ENCODE peak calls at places on chromosomes 6 and 20, in four cellular contexts. O is breast epithelium, L is mesendoderm, Z is IMR-90. Q is an unnamed sample.

GRCh38 chr6:84441456-84441855 is 214.0 kb upstream of the CEP162 start:
- DNase-seq in O (no peak), L (no peak), Z (no peak), Q (no peak)

GRCh38 chr6:40586800-40587201 is 363 bp downstream of the LRFN2 start:
- DNase-seq in L (no peak), O (no peak), Z (no peak), Q (no peak)

GRCh38 chr20:23152308-23152892 is 66.3 kb upstream of the CD93 start:
- DNase-seq in Z (peak; percentile 88), O (no peak), L (no peak), Q (peak; percentile 95)

GRCh38 chr6:22247916-22248482 is 48.8 kb downstream of the PRL start:
- DNase-seq in L (no peak), Z (no peak), O (no peak), Q (no peak)

GRCh38 chr6:152375200-152375599 is 262.0 kb downstream of the SYNE1 start:
- DNase-seq in Z (no peak), O (no peak), L (no peak), Q (no peak)

GRCh38 chr6:70413114-70413828 is at the start of gene FAM135A:
- DNase-seq in O (peak; percentile 97), L (peak; percentile 100), Z (peak; percentile 96), Q (peak; percentile 97)

GRCh38 chr6:108961077-108961476 is 112.9 kb downstream of the ARMC2 start:
- DNase-seq in O (no peak), Z (no peak), L (no peak), Q (no peak)

GRCh38 chr6:166444446-166444845 is 61.7 kb upstream of the MPC1 start:
- DNase-seq in L (no peak), O (no peak), Z (no peak), Q (no peak)

GRCh38 chr6:8707956-8708772 is 272.8 kb upstream of the SLC35B3 start:
- DNase-seq in O (peak; percentile 52), Z (no peak), L (peak; percentile 52), Q (no peak)

GRCh38 chr6:75402296-75402695 is 91.3 kb downstream of the FILIP1 start:
- DNase-seq in O (no peak), L (no peak), Z (peak; percentile 86), Q (peak; percentile 51)

GRCh38 chr6:53544050-53544499 is 826 bp downstream of the GCLC start:
- DNase-seq in L (no peak), Z (peak; percentile 27), O (no peak), Q (no peak)

GRCh38 chr6:125057392-125058246 is 95.4 kb downstream of the RNF217 start:
- DNase-seq in L (no peak), O (no peak), Z (no peak), Q (no peak)

GRCh38 chr6:107634147-107635057 is 144.5 kb downstream of the SOBP start:
- DNase-seq in Z (no peak), O (no peak), L (no peak), Q (peak; percentile 44)

GRCh38 chr6:100763617-100764016 is 117.5 kb downstream of the ASCC3 start:
- DNase-seq in O (no peak), L (no peak), Z (no peak), Q (no peak)

GRCh38 chr6:149314325-149314724 is 3.2 kb upstream of the TAB2 start:
- DNase-seq in L (no peak), Z (no peak), O (no peak), Q (no peak)

GRCh38 chr6:73797861-73798260 is 101.9 kb downstream of the CD109 start:
- DNase-seq in O (no peak), L (no peak), Z (peak; percentile 60), Q (no peak)

GRCh38 chr6:69901361-69901760 is 35.0 kb downstream of the COL19A1 start:
- DNase-seq in Z (no peak), L (no peak), O (no peak), Q (no peak)

GRCh38 chr6:90202156-90202555 is 94.5 kb downstream of the BACH2 start:
- DNase-seq in L (no peak), O (no peak), Z (no peak), Q (no peak)

GRCh38 chr20:61588356-61589054 is 336.4 kb downstream of the CDH4 start:
- DNase-seq in Z (peak; percentile 69), L (peak; percentile 59), O (no peak), Q (no peak)

GRCh38 chr6:138157986-138158638 is 3.6 kb upstream of the ARFGEF3 start:
- DNase-seq in Z (no peak), L (peak; percentile 24), O (no peak), Q (no peak)

GRCh38 chr6:56671651-56672461 is 29.2 kb upstream of the DST start:
- DNase-seq in L (peak; percentile 71), O (no peak), Z (no peak), Q (peak; percentile 39)

GRCh38 chr20:23995905-23996666 is 7.5 kb upstream of the GGTLC1 start:
- DNase-seq in O (no peak), Z (peak; percentile 24), L (peak; percentile 31), Q (no peak)

GRCh38 chr6:130587778-130588520 is 222.1 kb downstream of the TMEM200A start:
- DNase-seq in O (no peak), Z (peak; percentile 91), L (no peak), Q (no peak)

GRCh38 chr6:33697845-33698244 is 13.7 kb downstream of the UQCC2 start:
- DNase-seq in Z (no peak), O (no peak), L (no peak), Q (no peak)

GRCh38 chr6:33695451-33695855 is 16.0 kb downstream of the UQCC2 start:
- DNase-seq in Z (no peak), L (no peak), O (no peak), Q (no peak)

GRCh38 chr6:33696076-33696475 is 15.4 kb downstream of the UQCC2 start:
- DNase-seq in O (no peak), Z (no peak), L (no peak), Q (no peak)

GRCh38 chr6:33698494-33698893 is 13.0 kb downstream of the UQCC2 start:
- DNase-seq in Z (no peak), O (no peak), L (no peak), Q (no peak)

GRCh38 chr6:33696538-33697518 is 14.7 kb downstream of the UQCC2 start:
- DNase-seq in Z (peak; percentile 61), O (peak; percentile 64), L (no peak), Q (peak; percentile 82)
- H3K4me1 ChIP-seq in Z (peaks cover 20% of the 10 kb centered on the region), O (peaks cover 15% of the 10 kb centered on the region), L (peaks cover 3% of the 10 kb centered on the region), Q (peaks cover 15% of the 10 kb centered on the region)

GRCh38 chr6:34032856-34033255 is 113.0 kb downstream of the GRM4 start:
- DNase-seq in O (no peak), Z (no peak), L (no peak), Q (no peak)

GRCh38 chr6:34036357-34037069 is 109.4 kb downstream of the GRM4 start:
- DNase-seq in Z (no peak), O (no peak), L (no peak), Q (no peak)

GRCh38 chr6:34035704-34036356 is 110.1 kb downstream of the GRM4 start:
- DNase-seq in L (no peak), Z (no peak), O (no peak), Q (no peak)

GRCh38 chr6:34031567-34032383 is 114.1 kb downstream of the GRM4 start:
- DNase-seq in L (no peak), Z (no peak), O (no peak), Q (no peak)

GRCh38 chr6:34035161-34035560 is 110.7 kb downstream of the GRM4 start:
- DNase-seq in L (no peak), Z (no peak), O (no peak), Q (no peak)
- H3K27ac ChIP-seq in L (no peak overlapping the region), Z (no peak overlapping the region), O (no peak overlapping the region), Q (no peak overlapping the region)

GRCh38 chr6:43509984-43510826 is at the start of gene LRRC73:
- DNase-seq in L (peak; percentile 85), O (peak; percentile 75), Z (peak; percentile 68), Q (peak; percentile 91)
- H3K4me1 ChIP-seq in L (no peaks in the 10 kb centered on the region), O (peaks cover 2% of the 10 kb centered on the region), Z (peaks cover 4% of the 10 kb centered on the region), Q (peaks cover 70% of the 10 kb centered on the region)

GRCh38 chr6:44001318-44001868 is 125.9 kb downstream of the MRPL14 start:
- DNase-seq in L (peak; percentile 95), Z (no peak), O (no peak), Q (peak; percentile 28)

GRCh38 chr6:44002071-44002590 is 125.1 kb downstream of the MRPL14 start:
- DNase-seq in L (no peak), O (no peak), Z (no peak), Q (no peak)

GRCh38 chr6:44003345-44004061 is 123.7 kb downstream of the MRPL14 start:
- DNase-seq in L (peak; percentile 81), Z (no peak), O (no peak), Q (no peak)

GRCh38 chr6:44004136-44004535 is 123.1 kb downstream of the MRPL14 start:
- DNase-seq in O (no peak), L (peak; percentile 53), Z (no peak), Q (no peak)

DNA sequence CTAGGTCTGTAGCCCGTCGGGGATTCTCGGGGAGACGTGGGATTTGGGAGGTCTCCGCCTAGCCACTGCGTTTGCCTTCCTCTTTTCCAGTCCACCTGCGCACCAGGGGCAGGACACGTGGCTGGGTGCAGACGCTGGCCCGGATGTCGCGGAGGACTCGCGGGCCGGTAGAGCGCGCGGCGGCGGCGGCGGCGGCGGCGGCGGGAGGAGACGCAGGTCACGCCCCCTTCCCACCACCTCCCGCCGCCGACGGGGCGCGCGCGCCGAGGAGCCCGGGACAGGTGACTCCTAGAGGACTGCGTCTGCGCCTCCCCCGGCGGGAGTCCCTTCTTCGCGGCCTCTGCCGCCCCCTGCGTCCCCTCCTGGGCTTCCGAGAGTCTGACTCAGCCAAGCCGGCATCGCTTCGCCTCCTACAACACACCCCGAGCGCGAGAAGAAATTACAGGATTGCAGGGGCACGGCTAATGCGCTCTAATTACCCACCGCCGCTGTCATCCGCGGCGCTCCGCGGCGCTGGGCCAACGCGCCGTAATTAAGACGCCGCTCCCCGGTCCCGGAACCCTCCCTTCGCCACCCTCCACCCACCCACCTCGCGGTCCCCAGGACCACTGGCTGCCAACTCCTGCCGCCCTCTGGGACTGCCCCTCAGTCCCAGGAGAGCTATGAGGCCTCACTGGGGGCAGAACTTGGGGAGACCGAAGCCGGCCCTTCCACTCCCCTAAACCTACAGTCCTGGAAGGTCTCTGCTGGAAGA is 124.5 kb downstream of the MRPL14 start:
- DNase-seq in L (peak; percentile 95), Z (peak; percentile 54), O (peak; percentile 69), Q (peak; percentile 76)
- H3K27ac ChIP-seq in L (peak overlapping the region; percentile 82), Z (peak overlapping the region; percentile 24), O (peak overlapping the region; percentile 48), Q (peak overlapping the region; percentile 92)

GRCh38 chr6:33201147-33201545 is 479 bp downstream of the SLC39A7 start:
- DNase-seq in L (no peak), O (no peak), Z (no peak), Q (no peak)

GRCh38 chr6:33198853-33199436 is 1.5 kb downstream of the RXRB start:
- DNase-seq in O (no peak), Z (no peak), L (no peak), Q (no peak)

GRCh38 chr6:33201935-33202334 is 1.3 kb downstream of the SLC39A7 start:
- DNase-seq in Z (no peak), O (no peak), L (no peak), Q (no peak)

GRCh38 chr6:33199687-33200233 is 705 bp downstream of the RXRB start:
- DNase-seq in O (no peak), Z (peak; percentile 35), L (peak; percentile 95), Q (peak; percentile 80)

GRCh38 chr6:33200234-33201146 is at the start of the genes RXRB and SLC39A7:
- DNase-seq in O (peak; percentile 99), Z (peak; percentile 99), L (peak; percentile 100), Q (peak; percentile 99)
- H3K4me1 ChIP-seq in O (peaks cover 10% of the 10 kb centered on the region), Z (peaks cover 20% of the 10 kb centered on the region), L (peaks cover 12% of the 10 kb centered on the region), Q (peaks cover 64% of the 10 kb centered on the region)